ENCODE peak calls at places on chromosomes 12 and 14, in five cellular contexts. One of them, this sample, is unnamed.

GRCh38 chr12:132309162-132310086 is 20.0 kb downstream of the GALNT9 start:
- DNase-seq in NCI-H748 treated with DMSO at 0.1 percent for 48 hours: no peak
- DNase-seq in Calu3: no peak
- DNase-seq in lower lobe of right lung: peak; percentile 26
- DNase-seq in mammary epithelial cell: no peak
- DNase-seq in this sample: no peak

GRCh38 chr14:51008416-51008815 is 64.1 kb upstream of the PYGL start:
- DNase-seq in NCI-H748 treated with DMSO at 0.1 percent for 48 hours: no peak
- DNase-seq in Calu3: no peak
- DNase-seq in lower lobe of right lung: no peak
- DNase-seq in mammary epithelial cell: no peak
- DNase-seq in this sample: peak; percentile 56

GRCh38 chr14:70888681-70889175 is 18.5 kb upstream of the PCNX1 start:
- DNase-seq in NCI-H748 treated with DMSO at 0.1 percent for 48 hours: no peak
- DNase-seq in Calu3: no peak
- DNase-seq in lower lobe of right lung: no peak
- DNase-seq in mammary epithelial cell: peak; percentile 89
- DNase-seq in this sample: peak; percentile 59

GRCh38 chr12:63915105-63915830 is 70.8 kb downstream of the SRGAP1 start:
- DNase-seq in NCI-H748 treated with DMSO at 0.1 percent for 48 hours: no peak
- DNase-seq in Calu3: peak; percentile 26
- DNase-seq in lower lobe of right lung: no peak
- DNase-seq in mammary epithelial cell: peak; percentile 52
- DNase-seq in this sample: peak; percentile 51

GRCh38 chr12:63400746-63401145 is 249.7 kb upstream of the AVPR1A start:
- DNase-seq in NCI-H748 treated with DMSO at 0.1 percent for 48 hours: peak; percentile 88
- DNase-seq in Calu3: peak; percentile 61
- DNase-seq in lower lobe of right lung: no peak
- DNase-seq in mammary epithelial cell: peak; percentile 93
- DNase-seq in this sample: no peak

GRCh38 chr12:47411961-47412360 is 293.9 kb downstream of the RPAP3 start:
- DNase-seq in NCI-H748 treated with DMSO at 0.1 percent for 48 hours: no peak
- DNase-seq in Calu3: no peak
- DNase-seq in lower lobe of right lung: no peak
- DNase-seq in mammary epithelial cell: no peak
- DNase-seq in this sample: peak; percentile 16

GRCh38 chr12:101064721-101065120 is 145.3 kb downstream of the SLC5A8 start:
- DNase-seq in NCI-H748 treated with DMSO at 0.1 percent for 48 hours: no peak
- DNase-seq in Calu3: peak; percentile 22
- DNase-seq in lower lobe of right lung: no peak
- DNase-seq in mammary epithelial cell: peak; percentile 80
- DNase-seq in this sample: no peak

GRCh38 chr14:32998433-32998832 is 59.8 kb downstream of the NPAS3 start:
- DNase-seq in NCI-H748 treated with DMSO at 0.1 percent for 48 hours: peak; percentile 5
- DNase-seq in Calu3: peak; percentile 1
- DNase-seq in lower lobe of right lung: no peak
- DNase-seq in mammary epithelial cell: peak; percentile 9
- DNase-seq in this sample: peak; percentile 51

GRCh38 chr14:74563233-74563585 is 48.8 kb downstream of the LTBP2 start:
- DNase-seq in NCI-H748 treated with DMSO at 0.1 percent for 48 hours: no peak
- DNase-seq in Calu3: no peak
- DNase-seq in lower lobe of right lung: no peak
- DNase-seq in mammary epithelial cell: no peak
- DNase-seq in this sample: peak; percentile 78

GRCh38 chr14:104326848-104327247 is 188.5 kb downstream of the KIF26A start:
- DNase-seq in NCI-H748 treated with DMSO at 0.1 percent for 48 hours: no peak
- DNase-seq in Calu3: no peak
- DNase-seq in lower lobe of right lung: no peak
- DNase-seq in mammary epithelial cell: no peak
- DNase-seq in this sample: no peak

GRCh38 chr14:99822166-99822527 is 28.9 kb downstream of the EML1 start:
- DNase-seq in NCI-H748 treated with DMSO at 0.1 percent for 48 hours: no peak
- DNase-seq in Calu3: no peak
- DNase-seq in lower lobe of right lung: no peak
- DNase-seq in mammary epithelial cell: no peak
- DNase-seq in this sample: no peak

GRCh38 chr12:110957652-110958051 is 37.3 kb upstream of the MYL2 start:
- DNase-seq in NCI-H748 treated with DMSO at 0.1 percent for 48 hours: no peak
- DNase-seq in Calu3: no peak
- DNase-seq in lower lobe of right lung: no peak
- DNase-seq in mammary epithelial cell: no peak
- DNase-seq in this sample: no peak

GRCh38 chr12:122726056-122726558 is 4.5 kb downstream of the HCAR1 start:
- DNase-seq in NCI-H748 treated with DMSO at 0.1 percent for 48 hours: no peak
- DNase-seq in Calu3: peak; percentile 74
- DNase-seq in lower lobe of right lung: no peak
- DNase-seq in mammary epithelial cell: peak; percentile 92
- DNase-seq in this sample: no peak

GRCh38 chr12:76586764-76587395 is 27.3 kb upstream of the OSBPL8 start:
- DNase-seq in NCI-H748 treated with DMSO at 0.1 percent for 48 hours: no peak
- DNase-seq in Calu3: peak; percentile 41
- DNase-seq in lower lobe of right lung: no peak
- DNase-seq in mammary epithelial cell: peak; percentile 43
- DNase-seq in this sample: peak; percentile 85

GRCh38 chr14:90692061-90692460 is 124.2 kb downstream of the TTC7B start:
- DNase-seq in NCI-H748 treated with DMSO at 0.1 percent for 48 hours: no peak
- DNase-seq in Calu3: no peak
- DNase-seq in lower lobe of right lung: no peak
- DNase-seq in mammary epithelial cell: no peak
- DNase-seq in this sample: peak; percentile 72

GRCh38 chr14:59811850-59812249 is 58.7 kb downstream of the RTN1 start:
- DNase-seq in NCI-H748 treated with DMSO at 0.1 percent for 48 hours: no peak
- DNase-seq in Calu3: no peak
- DNase-seq in lower lobe of right lung: no peak
- DNase-seq in mammary epithelial cell: no peak
- DNase-seq in this sample: no peak

GRCh38 chr14:94770251-94770749 is 387 bp upstream of the GSC start:
- DNase-seq in NCI-H748 treated with DMSO at 0.1 percent for 48 hours: no peak
- DNase-seq in Calu3: no peak
- DNase-seq in lower lobe of right lung: no peak
- DNase-seq in mammary epithelial cell: no peak
- DNase-seq in this sample: no peak

GRCh38 chr12:26402648-26403047 is 207.3 kb downstream of the SSPN start:
- DNase-seq in NCI-H748 treated with DMSO at 0.1 percent for 48 hours: no peak
- DNase-seq in Calu3: peak; percentile 71
- DNase-seq in lower lobe of right lung: no peak
- DNase-seq in mammary epithelial cell: peak; percentile 94
- DNase-seq in this sample: no peak

GRCh38 chr12:96233168-96233567 is 39.0 kb downstream of the ELK3 start:
- DNase-seq in NCI-H748 treated with DMSO at 0.1 percent for 48 hours: no peak
- DNase-seq in Calu3: no peak
- DNase-seq in lower lobe of right lung: no peak
- DNase-seq in mammary epithelial cell: no peak
- DNase-seq in this sample: no peak

GRCh38 chr12:87923361-87923760 is 105.8 kb downstream of the C12orf50 start:
- DNase-seq in NCI-H748 treated with DMSO at 0.1 percent for 48 hours: no peak
- DNase-seq in Calu3: no peak
- DNase-seq in lower lobe of right lung: no peak
- DNase-seq in mammary epithelial cell: no peak
- DNase-seq in this sample: no peak

GRCh38 chr12:6124411-6125151 is at the start of gene VWF:
- DNase-seq in NCI-H748 treated with DMSO at 0.1 percent for 48 hours: no peak
- DNase-seq in Calu3: no peak
- DNase-seq in lower lobe of right lung: no peak
- DNase-seq in mammary epithelial cell: no peak
- DNase-seq in this sample: no peak

GRCh38 chr12:122081697-122082221 is 3.2 kb downstream of the MLXIP start:
- DNase-seq in NCI-H748 treated with DMSO at 0.1 percent for 48 hours: no peak
- DNase-seq in Calu3: no peak
- DNase-seq in lower lobe of right lung: no peak
- DNase-seq in mammary epithelial cell: peak; percentile 31
- DNase-seq in this sample: peak; percentile 62

GRCh38 chr12:138898-139534 is 72.4 kb downstream of the IQSEC3 start:
- DNase-seq in NCI-H748 treated with DMSO at 0.1 percent for 48 hours: no peak
- DNase-seq in Calu3: no peak
- DNase-seq in lower lobe of right lung: peak; percentile 67
- DNase-seq in mammary epithelial cell: no peak
- DNase-seq in this sample: no peak

GRCh38 chr12:112813836-112814235 is 22.3 kb downstream of the RPH3A start:
- DNase-seq in NCI-H748 treated with DMSO at 0.1 percent for 48 hours: no peak
- DNase-seq in Calu3: no peak
- DNase-seq in lower lobe of right lung: no peak
- DNase-seq in mammary epithelial cell: no peak
- DNase-seq in this sample: no peak

GRCh38 chr14:102200690-102201368 is 61.1 kb downstream of the WDR20 start:
- DNase-seq in NCI-H748 treated with DMSO at 0.1 percent for 48 hours: no peak
- DNase-seq in Calu3: no peak
- DNase-seq in lower lobe of right lung: no peak
- DNase-seq in mammary epithelial cell: no peak
- DNase-seq in this sample: no peak

GRCh38 chr14:80754696-80755095 is 186.8 kb downstream of the CEP128 start:
- DNase-seq in NCI-H748 treated with DMSO at 0.1 percent for 48 hours: no peak
- DNase-seq in Calu3: no peak
- DNase-seq in lower lobe of right lung: no peak
- DNase-seq in mammary epithelial cell: peak; percentile 57
- DNase-seq in this sample: no peak

GRCh38 chr12:94046626-94047410 is 101.6 kb upstream of the PLXNC1 start:
- DNase-seq in NCI-H748 treated with DMSO at 0.1 percent for 48 hours: no peak
- DNase-seq in Calu3: no peak
- DNase-seq in lower lobe of right lung: no peak
- DNase-seq in mammary epithelial cell: peak; percentile 75
- DNase-seq in this sample: no peak

GRCh38 chr12:55746147-55746912 is 3.4 kb downstream of the GDF11 start:
- DNase-seq in NCI-H748 treated with DMSO at 0.1 percent for 48 hours: no peak
- DNase-seq in Calu3: no peak
- DNase-seq in lower lobe of right lung: no peak
- DNase-seq in mammary epithelial cell: no peak
- DNase-seq in this sample: no peak

GRCh38 chr14:81429028-81429427 is 28.9 kb upstream of the STON2 start:
- DNase-seq in NCI-H748 treated with DMSO at 0.1 percent for 48 hours: no peak
- DNase-seq in Calu3: no peak
- DNase-seq in lower lobe of right lung: no peak
- DNase-seq in mammary epithelial cell: no peak
- DNase-seq in this sample: no peak

GRCh38 chr14:35336171-35337073 is 44.2 kb downstream of the PSMA6 start:
- DNase-seq in NCI-H748 treated with DMSO at 0.1 percent for 48 hours: no peak
- DNase-seq in Calu3: peak; percentile 57
- DNase-seq in lower lobe of right lung: peak; percentile 95
- DNase-seq in mammary epithelial cell: peak; percentile 97
- DNase-seq in this sample: no peak

GRCh38 chr14:75484711-75485429 is 37.4 kb upstream of the BATF start:
- DNase-seq in NCI-H748 treated with DMSO at 0.1 percent for 48 hours: no peak
- DNase-seq in Calu3: no peak
- DNase-seq in lower lobe of right lung: no peak
- DNase-seq in mammary epithelial cell: peak; percentile 6
- DNase-seq in this sample: no peak

GRCh38 chr12:49885118-49885517 is 18.6 kb downstream of the FAIM2 start:
- DNase-seq in NCI-H748 treated with DMSO at 0.1 percent for 48 hours: no peak
- DNase-seq in Calu3: no peak
- DNase-seq in lower lobe of right lung: peak; percentile 33
- DNase-seq in mammary epithelial cell: no peak
- DNase-seq in this sample: no peak

GRCh38 chr12:43444940-43445564 is 107.0 kb downstream of the ADAMTS20 start:
- DNase-seq in NCI-H748 treated with DMSO at 0.1 percent for 48 hours: peak; percentile 42
- DNase-seq in Calu3: peak; percentile 68
- DNase-seq in lower lobe of right lung: no peak
- DNase-seq in mammary epithelial cell: peak; percentile 45
- DNase-seq in this sample: peak; percentile 82

GRCh38 chr12:10802587-10802986 is at the start of gene TAS2R7:
- DNase-seq in NCI-H748 treated with DMSO at 0.1 percent for 48 hours: no peak
- DNase-seq in Calu3: no peak
- DNase-seq in lower lobe of right lung: no peak
- DNase-seq in mammary epithelial cell: no peak
- DNase-seq in this sample: no peak

GRCh38 chr12:81084848-81085350 is 7.0 kb downstream of the ACSS3 start:
- DNase-seq in NCI-H748 treated with DMSO at 0.1 percent for 48 hours: no peak
- DNase-seq in Calu3: no peak
- DNase-seq in lower lobe of right lung: no peak
- DNase-seq in mammary epithelial cell: no peak
- DNase-seq in this sample: peak; percentile 49

This sample was measured in adipocyte.